ENCODE peak calls at places on chromosomes 3 and 15, in nine cellular contexts. V is fibroblast of lung; C is thoracic aorta; U is cardiac muscle cell; N is pancreas; G is heart left ventricle; S is CD8-positive, alpha-beta T cell; P is AG04450; Q is K562. M is an unnamed sample. For H3K27me3, the result is how much of the 10 kb centered on the place peaks cover.

GRCh38 chr15:88636039-88636438 is 2.8 kb upstream of the ISG20 start:
- DNase-seq in V (no peak), C (no peak), U (no peak), N (peak), G (no peak), S (peak), P (no peak), Q (no peak), M (peak)

GRCh38 chr3:38648659-38649499 is 608 bp downstream of the SCN5A start:
- DNase-seq in V (no peak), C (no peak), U (no peak), N (no peak), G (no peak), S (no peak), P (no peak), Q (no peak), M (no peak)

GRCh38 chr3:3745693-3746092 is 53.5 kb upstream of the LRRN1 start:
- DNase-seq in V (no peak), C (no peak), U (no peak), N (no peak), G (no peak), S (no peak), P (no peak), Q (no peak), M (no peak)

GRCh38 chr3:108394016-108394415 is 97.7 kb downstream of the HHLA2 start:
- DNase-seq in V (no peak), C (no peak), U (no peak), N (no peak), G (no peak), S (no peak), P (no peak), Q (no peak), M (peak)

GRCh38 chr3:25856902-25857518 is 67.1 kb downstream of the OXSM start:
- DNase-seq in V (peak), C (no peak), U (peak), N (no peak), G (no peak), S (no peak), P (peak), Q (peak), M (peak)

GRCh38 chr3:179081885-179082284 is 10.3 kb upstream of the ZMAT3 start:
- DNase-seq in V (no peak), C (no peak), U (no peak), N (no peak), G (no peak), S (no peak), P (no peak), Q (no peak), M (no peak)

GRCh38 chr3:99843590-99844260 is 26.1 kb downstream of the CMSS1 start:
- DNase-seq in V (peak), C (no peak), U (peak), N (no peak), G (no peak), S (no peak), P (no peak), Q (no peak), M (no peak)

GRCh38 chr3:112084980-112085697 is 1.1 kb upstream of the C3orf52 start:
- DNase-seq in V (no peak), C (no peak), U (no peak), N (no peak), G (no peak), S (no peak), P (no peak), Q (no peak), M (peak)

GRCh38 chr3:78867409-78868372 is 900.1 kb downstream of the ROBO1 start:
- DNase-seq in V (peak), C (no peak), U (peak), N (no peak), G (no peak), S (no peak), P (no peak), Q (no peak), M (no peak)

GRCh38 chr3:138781012-138781470 is 53.7 kb downstream of the PIK3CB start:
- DNase-seq in V (no peak), C (no peak), U (no peak), N (no peak), G (no peak), S (peak), P (no peak), Q (no peak), M (no peak)

GRCh38 chr3:157061271-157061670 is 98.7 kb downstream of the CCNL1 start:
- DNase-seq in V (no peak), C (no peak), U (no peak), N (no peak), G (no peak), S (no peak), P (no peak), Q (no peak), M (no peak)

GRCh38 chr3:36364260-36364659 is 16.0 kb upstream of the STAC start:
- DNase-seq in V (no peak), C (no peak), U (no peak), N (no peak), G (no peak), S (no peak), P (no peak), Q (no peak), M (no peak)

GRCh38 chr3:179244874-179245273 is 6.0 kb downstream of the KCNMB3 start:
- DNase-seq in V (peak), C (no peak), U (no peak), N (no peak), G (no peak), S (no peak), P (peak), Q (no peak), M (no peak)

GRCh38 chr3:127428344-127429001 is 140.6 kb upstream of the PRR20G start:
- DNase-seq in V (no peak), C (no peak), U (peak), N (no peak), G (no peak), S (no peak), P (no peak), Q (no peak), M (no peak)

GRCh38 chr3:134350861-134351311 is 23.4 kb downstream of the AMOTL2 start:
- DNase-seq in V (no peak), C (no peak), U (no peak), N (peak), G (no peak), S (no peak), P (no peak), Q (no peak), M (peak)

GRCh38 chr3:30933478-30934207 is 39.2 kb upstream of the GADL1 start:
- DNase-seq in V (no peak), C (no peak), U (no peak), N (no peak), G (no peak), S (no peak), P (no peak), Q (no peak), M (no peak)

DNA sequence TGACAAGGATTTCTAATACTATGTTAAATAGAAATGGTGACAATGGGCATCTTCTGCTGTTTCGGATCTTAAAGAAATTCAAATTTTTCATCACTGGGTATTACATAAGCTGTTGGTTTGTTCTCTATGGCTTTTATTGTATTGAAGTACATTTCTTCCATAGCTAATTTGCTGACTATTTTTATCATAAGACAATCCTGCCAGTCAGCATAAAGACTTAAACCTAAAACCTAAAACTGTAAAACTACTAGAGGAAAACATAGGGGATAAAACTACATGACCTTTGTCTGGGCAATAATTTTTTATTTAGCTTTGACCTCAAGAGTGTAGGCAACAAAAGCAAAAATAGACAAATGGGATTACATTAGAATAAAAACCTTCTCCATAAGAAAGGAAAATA is 1017.4 kb downstream of the SI start:
- DNase-seq in V (no peak), C (no peak), U (no peak), N (no peak), G (no peak), S (no peak), P (no peak), Q (no peak), M (no peak)
- H3K4me3 ChIP-seq in V (no peak), C (no peak), U (no peak), N (no peak), G (no peak), S (no peak), P (no peak), Q (no peak), M (no peak)

GRCh38 chr15:28181386-28181785 is 82.3 kb upstream of the OCA2 start:
- DNase-seq in V (no peak), C (no peak), U (no peak), N (no peak), G (no peak), S (no peak), P (no peak), Q (no peak), M (no peak)

GRCh38 chr15:28182216-28182615 is 83.1 kb upstream of the OCA2 start:
- DNase-seq in V (no peak), C (no peak), U (no peak), N (no peak), G (no peak), S (no peak), P (no peak), Q (no peak), M (no peak)

GRCh38 chr15:28178727-28179126 is 79.6 kb upstream of the OCA2 start:
- DNase-seq in V (no peak), C (no peak), U (no peak), N (no peak), G (no peak), S (no peak), P (no peak), Q (no peak), M (no peak)

GRCh38 chr15:28178290-28178689 is 79.2 kb upstream of the OCA2 start:
- DNase-seq in V (no peak), C (no peak), U (peak), N (no peak), G (no peak), S (no peak), P (no peak), Q (no peak), M (no peak)

GRCh38 chr15:28179270-28179669 is 80.2 kb upstream of the OCA2 start:
- DNase-seq in V (no peak), C (no peak), U (no peak), N (no peak), G (no peak), S (no peak), P (no peak), Q (no peak), M (no peak)
- TF ChIP-seq CTCF in V (no peak), C (no peak), U (no peak), N (no peak), G (no peak), S (no peak), P (no peak), Q (no peak), M (no peak)

DNA sequence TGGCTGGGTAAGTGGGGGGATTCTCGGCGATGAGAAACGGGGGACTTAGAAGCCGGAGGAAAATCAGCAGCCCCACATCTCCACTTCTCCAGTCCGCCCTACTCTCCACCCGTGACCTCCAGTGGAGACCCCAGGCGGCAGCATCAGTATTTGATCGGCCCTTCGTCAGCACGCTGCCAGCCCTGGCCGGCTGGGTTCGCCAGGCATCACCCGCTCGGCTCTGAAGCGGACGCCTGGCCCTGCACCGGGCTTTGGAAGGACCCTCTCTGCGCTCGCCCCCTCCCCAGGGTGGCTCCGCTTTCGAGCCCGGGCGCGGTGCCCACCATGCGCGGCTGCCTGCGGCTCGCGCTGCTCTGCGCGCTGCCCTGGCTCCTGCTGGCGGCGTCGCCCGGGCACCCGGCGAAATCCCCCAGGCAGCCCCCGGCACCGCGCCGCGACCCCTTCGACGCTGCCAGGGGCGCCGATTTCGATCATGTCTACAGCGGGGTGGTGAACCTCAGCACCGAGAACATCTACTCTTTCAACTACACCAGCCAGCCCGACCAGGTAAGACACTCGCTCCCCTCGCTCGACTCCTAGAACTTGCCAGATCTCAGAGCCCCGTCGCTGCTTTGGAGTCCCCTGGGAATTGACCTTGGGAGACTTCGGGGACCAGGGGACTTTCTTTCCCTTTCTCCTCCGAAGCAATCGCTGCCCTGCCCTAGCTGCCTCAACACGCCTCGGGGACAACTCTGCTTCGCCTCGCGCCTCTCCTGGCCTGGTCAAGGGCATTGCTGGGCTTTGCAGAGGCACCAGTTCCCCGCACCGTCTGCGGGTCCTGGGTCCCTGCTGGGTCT is 561 bp downstream of the SIDT1 start:
- DNase-seq in V (peak), C (no peak), U (no peak), N (peak), G (peak), S (peak), P (no peak), Q (no peak), M (no peak)
- H3K27me3 ChIP-seq in V (under half), C (under half), U (half or more), N (under half), G (under half), S (under half), P (half or more), Q (under half), M (under half)

DNA sequence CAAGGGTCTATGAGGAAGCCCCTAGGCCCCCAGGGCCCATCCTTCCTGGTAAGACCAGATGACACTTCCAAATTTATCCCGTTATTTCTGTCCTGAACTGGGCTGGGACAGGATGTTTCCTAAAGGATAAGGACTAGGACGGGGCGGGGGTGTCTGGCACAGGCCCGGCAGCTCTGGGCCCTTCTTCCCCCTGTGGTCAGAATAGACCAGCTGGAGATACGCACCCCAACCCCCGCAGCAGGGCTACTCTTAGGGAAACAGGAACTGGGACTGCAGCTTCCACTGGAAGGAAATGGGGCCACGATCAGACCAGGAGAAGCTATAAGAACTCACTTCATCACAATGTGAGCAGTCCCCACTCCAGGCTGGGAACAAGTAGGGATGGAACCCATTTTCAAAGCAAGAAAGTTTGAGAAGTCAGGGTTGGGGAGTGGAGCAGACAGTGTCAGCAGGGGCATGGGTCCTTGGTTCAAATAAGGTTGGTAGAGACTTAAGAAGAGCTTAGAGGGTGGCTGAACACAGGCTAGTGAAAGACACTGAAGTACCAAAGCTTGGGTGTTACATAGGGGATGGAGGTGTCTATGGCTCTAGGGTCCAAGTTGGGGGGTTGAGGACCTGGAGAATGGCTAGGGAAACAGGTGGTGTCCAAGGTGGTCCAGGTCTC is 1.1 kb downstream of the NCKIPSD start:
- DNase-seq in V (no peak), C (no peak), U (peak), N (no peak), G (peak), S (no peak), P (no peak), Q (peak), M (no peak)
- H3K4me3 ChIP-seq in V (peak), C (peak), U (peak), N (no peak), G (peak), S (no peak), P (peak), Q (peak), M (peak)

GRCh38 chr3:50297896-50298725 is 1.1 kb downstream of the HYAL3 start:
- DNase-seq in V (no peak), C (no peak), U (no peak), N (no peak), G (peak), S (no peak), P (no peak), Q (peak), M (no peak)
- TF ChIP-seq CTCF in V (peak), C (peak), U (no peak), N (no peak), G (no peak), S (no peak), P (peak), Q (no peak), M (peak)

DNA sequence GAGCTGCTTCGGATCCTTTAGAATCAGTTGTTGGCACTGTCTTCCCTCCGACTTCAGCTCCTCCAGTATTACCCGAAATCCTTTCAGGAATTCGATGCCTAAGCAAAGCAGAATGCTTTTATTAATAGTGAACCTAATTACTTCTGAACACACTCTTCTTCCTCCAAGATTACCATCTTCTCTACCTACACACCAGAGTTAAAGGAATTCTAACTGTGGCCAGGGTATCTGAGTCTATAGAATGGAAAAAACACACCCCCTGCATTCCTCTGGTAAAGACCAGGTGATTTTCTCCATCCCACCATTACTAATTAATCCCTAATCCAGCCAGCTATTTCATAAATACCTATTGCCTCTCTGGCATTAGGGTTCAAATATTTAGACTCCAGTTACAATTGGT is 49.8 kb downstream of the SPATA12 start:
- DNase-seq in V (no peak), C (no peak), U (no peak), N (no peak), G (no peak), S (no peak), P (no peak), Q (no peak), M (no peak)
- H3K27me3 ChIP-seq in V (under half), C (under half), U (under half), N (under half), G (under half), S (under half), P (under half), Q (under half), M (under half)

GRCh38 chr3:106172780-106173179 is 304.0 kb upstream of the CBLB start:
- DNase-seq in V (peak), C (no peak), U (no peak), N (no peak), G (no peak), S (no peak), P (no peak), Q (no peak), M (no peak)

DNA sequence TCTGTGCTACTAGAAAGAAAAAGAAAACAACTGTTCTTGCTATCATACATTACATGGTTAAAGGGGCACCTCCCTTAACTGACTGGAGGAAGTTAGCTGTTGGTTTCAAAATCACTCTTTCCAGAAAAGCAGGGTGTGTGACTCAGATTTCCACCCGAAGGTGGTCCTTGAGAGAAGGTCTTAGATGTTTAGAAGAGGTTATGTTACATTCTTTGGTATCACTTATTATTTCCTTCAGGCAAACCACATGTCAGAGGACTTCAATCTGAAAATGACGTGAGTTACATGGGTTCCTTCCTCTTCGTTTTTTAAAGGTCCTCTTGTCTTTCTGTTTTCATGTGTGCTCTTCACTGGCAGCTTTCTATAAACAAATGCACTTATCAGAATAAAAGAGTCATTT is 307.9 kb upstream of the CBLB start:
- DNase-seq in V (peak), C (no peak), U (peak), N (no peak), G (no peak), S (peak), P (no peak), Q (no peak), M (no peak)
- H3K4me3 ChIP-seq in V (no peak), C (no peak), U (no peak), N (no peak), G (no peak), S (peak), P (peak), Q (no peak), M (no peak)

M was measured in bronchial epithelial cell.